ENCODE peak calls at places on chromosome 20, in ten cellular contexts. One of them, this sample, is unnamed.

GRCh38 chr20:41552295-41553068 is 65.7 kb downstream of the CHD6 start:
- DNase-seq in hippocampal formation: no peak
- DNase-seq in ACHN: no peak
- DNase-seq in activated T-helper 1 cell treated with anti-CD3 and anti-CD28 coated beads, Interleukin-2, amount 50 U/mL, for 16 hours: no peak
- DNase-seq in effector memory CD8-positive, alpha-beta T cell: no peak
- DNase-seq in colonic mucosa: no peak
- DNase-seq in T-helper 2 cell: no peak
- DNase-seq in HS-5: no peak
- DNase-seq in Kasumi-1: no peak
- DNase-seq in GM18507: no peak
- DNase-seq in this sample: no peak

GRCh38 chr20:50304883-50305635 is 114.4 kb downstream of the CEBPB start:
- DNase-seq in HS-5: peak
- DNase-seq in hippocampal formation: no peak
- DNase-seq in T-helper 2 cell: no peak
- DNase-seq in activated T-helper 1 cell treated with anti-CD3 and anti-CD28 coated beads, Interleukin-2, amount 50 U/mL, for 16 hours: no peak
- DNase-seq in colonic mucosa: peak
- DNase-seq in ACHN: no peak
- DNase-seq in Kasumi-1: no peak
- DNase-seq in GM18507: no peak
- DNase-seq in effector memory CD8-positive, alpha-beta T cell: no peak
- DNase-seq in this sample: no peak

GRCh38 chr20:3238616-3239025 is 369 bp downstream of the SLC4A11 start:
- DNase-seq in colonic mucosa: no peak
- DNase-seq in effector memory CD8-positive, alpha-beta T cell: peak
- DNase-seq in ACHN: peak
- DNase-seq in activated T-helper 1 cell treated with anti-CD3 and anti-CD28 coated beads, Interleukin-2, amount 50 U/mL, for 16 hours: peak
- DNase-seq in Kasumi-1: peak
- DNase-seq in HS-5: no peak
- DNase-seq in GM18507: no peak
- DNase-seq in T-helper 2 cell: peak
- DNase-seq in hippocampal formation: no peak
- DNase-seq in this sample: no peak

GRCh38 chr20:59371429-59371828 is 71.0 kb downstream of the EDN3 start:
- DNase-seq in GM18507: no peak
- DNase-seq in hippocampal formation: no peak
- DNase-seq in ACHN: no peak
- DNase-seq in T-helper 2 cell: no peak
- DNase-seq in activated T-helper 1 cell treated with anti-CD3 and anti-CD28 coated beads, Interleukin-2, amount 50 U/mL, for 16 hours: no peak
- DNase-seq in Kasumi-1: no peak
- DNase-seq in effector memory CD8-positive, alpha-beta T cell: no peak
- DNase-seq in colonic mucosa: no peak
- DNase-seq in HS-5: no peak
- DNase-seq in this sample: no peak

GRCh38 chr20:62906647-62907375 is 19.5 kb downstream of the DIDO1 start:
- DNase-seq in activated T-helper 1 cell treated with anti-CD3 and anti-CD28 coated beads, Interleukin-2, amount 50 U/mL, for 16 hours: no peak
- DNase-seq in Kasumi-1: no peak
- DNase-seq in ACHN: no peak
- DNase-seq in T-helper 2 cell: no peak
- DNase-seq in effector memory CD8-positive, alpha-beta T cell: no peak
- DNase-seq in colonic mucosa: no peak
- DNase-seq in HS-5: no peak
- DNase-seq in GM18507: no peak
- DNase-seq in hippocampal formation: no peak
- DNase-seq in this sample: no peak

GRCh38 chr20:8854566-8854965 is 214.3 kb upstream of the PLCB4 start:
- DNase-seq in HS-5: no peak
- DNase-seq in colonic mucosa: peak
- DNase-seq in T-helper 2 cell: no peak
- DNase-seq in GM18507: no peak
- DNase-seq in ACHN: peak
- DNase-seq in activated T-helper 1 cell treated with anti-CD3 and anti-CD28 coated beads, Interleukin-2, amount 50 U/mL, for 16 hours: no peak
- DNase-seq in hippocampal formation: no peak
- DNase-seq in effector memory CD8-positive, alpha-beta T cell: no peak
- DNase-seq in Kasumi-1: no peak
- DNase-seq in this sample: no peak

GRCh38 chr20:10540636-10541493 is 105.8 kb downstream of the SLX4IP start:
- DNase-seq in ACHN: peak
- DNase-seq in HS-5: peak
- DNase-seq in Kasumi-1: peak
- DNase-seq in hippocampal formation: no peak
- DNase-seq in effector memory CD8-positive, alpha-beta T cell: no peak
- DNase-seq in T-helper 2 cell: no peak
- DNase-seq in GM18507: no peak
- DNase-seq in activated T-helper 1 cell treated with anti-CD3 and anti-CD28 coated beads, Interleukin-2, amount 50 U/mL, for 16 hours: no peak
- DNase-seq in colonic mucosa: no peak
- DNase-seq in this sample: peak

GRCh38 chr20:56360899-56361199 is 2.1 kb downstream of the FAM210B start:
- DNase-seq in Kasumi-1: no peak
- DNase-seq in effector memory CD8-positive, alpha-beta T cell: no peak
- DNase-seq in ACHN: no peak
- DNase-seq in GM18507: no peak
- DNase-seq in activated T-helper 1 cell treated with anti-CD3 and anti-CD28 coated beads, Interleukin-2, amount 50 U/mL, for 16 hours: no peak
- DNase-seq in T-helper 2 cell: no peak
- DNase-seq in colonic mucosa: no peak
- DNase-seq in HS-5: no peak
- DNase-seq in hippocampal formation: no peak
- DNase-seq in this sample: no peak

GRCh38 chr20:25541676-25542075 is 43.7 kb downstream of the NINL start:
- DNase-seq in ACHN: no peak
- DNase-seq in activated T-helper 1 cell treated with anti-CD3 and anti-CD28 coated beads, Interleukin-2, amount 50 U/mL, for 16 hours: no peak
- DNase-seq in HS-5: no peak
- DNase-seq in GM18507: no peak
- DNase-seq in T-helper 2 cell: no peak
- DNase-seq in colonic mucosa: no peak
- DNase-seq in hippocampal formation: no peak
- DNase-seq in Kasumi-1: peak
- DNase-seq in effector memory CD8-positive, alpha-beta T cell: no peak
- DNase-seq in this sample: no peak

GRCh38 chr20:1857403-1857941 is 37.7 kb upstream of the SIRPA start:
- DNase-seq in activated T-helper 1 cell treated with anti-CD3 and anti-CD28 coated beads, Interleukin-2, amount 50 U/mL, for 16 hours: no peak
- DNase-seq in Kasumi-1: peak
- DNase-seq in effector memory CD8-positive, alpha-beta T cell: no peak
- DNase-seq in HS-5: no peak
- DNase-seq in GM18507: no peak
- DNase-seq in colonic mucosa: no peak
- DNase-seq in ACHN: no peak
- DNase-seq in T-helper 2 cell: no peak
- DNase-seq in hippocampal formation: no peak
- DNase-seq in this sample: no peak

GRCh38 chr20:41446471-41446870 is 79.9 kb upstream of the EMILIN3 start:
- DNase-seq in effector memory CD8-positive, alpha-beta T cell: no peak
- DNase-seq in hippocampal formation: no peak
- DNase-seq in HS-5: no peak
- DNase-seq in colonic mucosa: no peak
- DNase-seq in T-helper 2 cell: no peak
- DNase-seq in Kasumi-1: no peak
- DNase-seq in GM18507: no peak
- DNase-seq in ACHN: no peak
- DNase-seq in activated T-helper 1 cell treated with anti-CD3 and anti-CD28 coated beads, Interleukin-2, amount 50 U/mL, for 16 hours: no peak
- DNase-seq in this sample: no peak

GRCh38 chr20:37897008-37897548 is 5.8 kb upstream of the VSTM2L start:
- DNase-seq in hippocampal formation: no peak
- DNase-seq in effector memory CD8-positive, alpha-beta T cell: no peak
- DNase-seq in GM18507: no peak
- DNase-seq in activated T-helper 1 cell treated with anti-CD3 and anti-CD28 coated beads, Interleukin-2, amount 50 U/mL, for 16 hours: no peak
- DNase-seq in Kasumi-1: peak
- DNase-seq in colonic mucosa: no peak
- DNase-seq in HS-5: no peak
- DNase-seq in ACHN: no peak
- DNase-seq in T-helper 2 cell: no peak
- DNase-seq in this sample: no peak

This sample was measured in H4.